ENCODE peak calls at places on chromosomes 4 and X, in nine cellular contexts. R is glutamatergic neuron, W is brain microvascular endothelial cell, C is lung, N is cardiac fibroblast, T is astrocyte of the cerebellum, G is GM06990, Y is Peyer's patch, J is endothelial cell. A is an unnamed sample.
A peak's percentile ranks its signal among the peaks of the same experiment; 100 is the strongest.

GRCh38 chr4:88533088-88533790 is 9.7 kb upstream of the PYURF start:
- DNase-seq in R (no peak), W (no peak), C (no peak), N (peak; percentile 79), T (no peak), G (no peak), Y (no peak), J (no peak), A (no peak)

GRCh38 chr4:167265231-167265630 is 30.9 kb upstream of the SPOCK3 start:
- DNase-seq in R (no peak), W (no peak), C (no peak), N (no peak), T (no peak), G (no peak), Y (no peak), J (no peak), A (no peak)

GRCh38 chr4:8237256-8237989 is 32.1 kb upstream of the HTRA3 start:
- DNase-seq in R (no peak), W (no peak), C (no peak), N (no peak), T (no peak), G (no peak), Y (no peak), J (no peak), A (no peak)

GRCh38 chr4:185305979-185306442 is 89.7 kb downstream of the LRP2BP start:
- DNase-seq in R (no peak), W (peak; percentile 97), C (no peak), N (peak; percentile 94), T (peak; percentile 85), G (no peak), Y (no peak), J (no peak), A (peak; percentile 100)

GRCh38 chrX:84248226-84248625 is 60.2 kb upstream of the RPS6KA6 start:
- DNase-seq in R (no peak), W (peak; percentile 1), C (no peak), N (peak; percentile 65), T (no peak), G (no peak), Y (no peak), J (no peak), A (no peak)

GRCh38 chr4:106676173-106676921 is 307.8 kb upstream of the GIMD1 start:
- DNase-seq in R (no peak), W (no peak), C (no peak), N (peak; percentile 90), T (no peak), G (no peak), Y (no peak), J (no peak), A (no peak)

GRCh38 chr4:8207314-8207713 is 8.2 kb downstream of the SH3TC1 start:
- DNase-seq in R (no peak), W (no peak), C (no peak), N (no peak), T (no peak), G (no peak), Y (no peak), J (no peak), A (no peak)

GRCh38 chrX:10280061-10280460 is 123.3 kb downstream of the CLCN4 start:
- DNase-seq in R (peak; percentile 32), W (no peak), C (no peak), N (no peak), T (no peak), G (no peak), Y (no peak), J (no peak), A (no peak)

GRCh38 chr4:55345980-55346850 is at the start of gene SRD5A3:
- DNase-seq in R (peak; percentile 93), W (peak; percentile 53), C (peak; percentile 88), N (peak; percentile 80), T (peak; percentile 15), G (peak; percentile 90), Y (peak; percentile 93), J (peak; percentile 93), A (peak; percentile 24)

GRCh38 chr4:177077572-177077971 is 232.1 kb upstream of the NEIL3 start:
- DNase-seq in R (no peak), W (no peak), C (no peak), N (no peak), T (no peak), G (no peak), Y (no peak), J (no peak), A (no peak)

GRCh38 chr4:92163348-92163747 is 140.4 kb upstream of the GRID2 start:
- DNase-seq in R (no peak), W (no peak), C (no peak), N (peak; percentile 19), T (no peak), G (no peak), Y (no peak), J (no peak), A (no peak)

GRCh38 chrX:1084689-1085088 is 127.8 kb downstream of the CRLF2 start:
- DNase-seq in R (no peak), W (no peak), C (no peak), N (no peak), T (no peak), G (no peak), Y (no peak), J (no peak), A (no peak)

GRCh38 chr4:107631568-107631967 is 88.5 kb downstream of the PAPSS1 start:
- DNase-seq in R (no peak), W (no peak), C (no peak), N (no peak), T (no peak), G (no peak), Y (no peak), J (no peak), A (no peak)

GRCh38 chrX:724256-724655 is 93.7 kb downstream of the SHOX start:
- DNase-seq in R (no peak), W (no peak), C (no peak), N (no peak), T (no peak), G (no peak), Y (no peak), J (no peak), A (no peak)

GRCh38 chr4:142281999-142282398 is 564.1 kb downstream of the INPP4B start:
- DNase-seq in R (no peak), W (no peak), C (no peak), N (no peak), T (no peak), G (no peak), Y (no peak), J (no peak), A (no peak)

GRCh38 chr4:142284402-142285221 is 561.5 kb downstream of the INPP4B start:
- DNase-seq in R (no peak), W (no peak), C (no peak), N (no peak), T (no peak), G (no peak), Y (no peak), J (no peak), A (no peak)

GRCh38 chr4:142278663-142279062 is 567.4 kb downstream of the INPP4B start:
- DNase-seq in R (no peak), W (no peak), C (no peak), N (no peak), T (no peak), G (no peak), Y (no peak), J (no peak), A (no peak)

GRCh38 chr4:142285222-142285583 is 560.9 kb downstream of the INPP4B start:
- DNase-seq in R (no peak), W (no peak), C (no peak), N (no peak), T (no peak), G (no peak), Y (no peak), J (no peak), A (no peak)

DNA sequence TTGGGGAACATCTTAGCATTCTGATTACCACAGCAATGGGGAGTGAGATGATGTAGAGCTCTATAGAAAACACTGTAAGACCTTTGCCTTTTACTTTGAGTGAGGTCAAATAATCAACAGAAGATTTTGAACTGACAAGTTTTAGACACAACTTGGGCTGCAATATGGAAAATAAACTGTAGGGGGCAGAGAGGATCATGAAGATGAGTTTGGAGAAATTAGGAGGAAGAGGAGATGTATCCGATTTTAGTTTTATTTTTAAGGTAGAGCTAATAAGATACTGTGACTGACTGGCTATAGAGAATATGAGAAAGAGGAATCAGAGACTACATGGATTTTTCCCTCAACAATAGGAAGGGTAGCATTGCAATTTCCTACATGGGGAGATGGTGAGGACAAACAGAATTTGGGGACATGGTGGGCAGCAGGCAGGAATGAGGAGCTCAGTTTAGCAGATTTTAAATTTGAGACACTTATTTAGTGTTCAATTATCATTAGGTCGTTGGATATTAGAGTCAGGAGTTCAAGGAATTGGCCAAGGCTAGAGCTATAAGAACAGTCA is 563.1 kb downstream of the INPP4B start:
- DNase-seq in R (no peak), W (no peak), C (no peak), N (peak; percentile 28), T (no peak), G (no peak), Y (no peak), J (peak; percentile 39), A (no peak)
- TF ChIP-seq CTCF in R (peak; percentile 89), W (peak; percentile 32), C (peak; percentile 5), N (peak; percentile 51), T (peak; percentile 36), G (peak; percentile 50), Y (peak; percentile 53), J (peak; percentile 88), A (peak; percentile 59)

GRCh38 chrX:46836701-46837542 is at the start of gene RP2:
- DNase-seq in R (peak; percentile 89), W (peak; percentile 91), C (peak; percentile 91), N (peak; percentile 93), T (peak; percentile 84), G (peak; percentile 88), Y (peak; percentile 96), J (peak; percentile 82), A (peak; percentile 77)
- TF ChIP-seq CTCF in R (no peak), W (peak; percentile 9), C (no peak), N (no peak), T (peak; percentile 9), G (no peak), Y (no peak), J (no peak), A (no peak)

DNA sequence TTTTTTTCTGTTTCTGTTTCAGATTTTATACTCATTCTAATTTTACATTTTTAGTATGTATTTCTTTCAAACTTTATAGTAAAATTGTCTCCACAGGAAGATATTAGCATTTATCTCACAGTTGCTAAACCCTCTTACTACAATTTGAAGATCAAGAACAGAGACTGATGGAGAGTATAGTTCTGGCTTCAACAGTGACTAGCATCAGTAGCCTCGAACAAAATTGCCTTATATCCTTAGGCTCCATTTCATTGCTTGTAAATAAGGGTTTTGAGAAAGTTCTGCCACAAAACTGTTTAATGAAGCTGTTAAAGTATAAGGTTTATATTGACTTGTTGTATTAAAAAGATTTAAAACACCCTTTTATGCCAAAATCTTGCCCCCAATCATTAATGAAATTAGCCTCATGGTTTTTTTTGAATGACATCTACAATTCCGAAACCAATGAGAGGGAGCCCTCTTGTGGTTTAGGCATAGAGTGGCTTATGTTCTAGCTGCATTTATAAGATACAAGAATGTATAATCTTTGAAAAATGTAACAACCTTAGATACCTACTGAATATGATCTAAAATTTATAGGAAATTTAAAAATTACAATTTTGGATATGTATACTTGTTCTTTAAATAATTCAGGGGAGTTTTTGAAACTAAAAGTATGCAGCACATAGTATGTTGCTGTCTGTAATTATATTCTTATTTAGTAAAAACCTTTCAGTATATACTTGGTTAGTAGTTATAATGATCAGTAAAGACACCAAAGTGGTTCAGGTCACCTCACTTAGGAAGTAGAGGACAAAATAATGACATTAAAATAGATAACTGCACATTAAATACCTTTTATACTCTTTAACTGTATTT is 109.8 kb upstream of the HPGD start:
- DNase-seq in R (no peak), W (peak; percentile 40), C (no peak), N (peak; percentile 56), T (peak; percentile 32), G (no peak), Y (no peak), J (no peak), A (peak; percentile 16)
- TF ChIP-seq CTCF in R (peak; percentile 34), W (peak; percentile 71), C (peak; percentile 50), N (peak; percentile 80), T (peak; percentile 81), G (peak; percentile 80), Y (peak; percentile 55), J (peak; percentile 62), A (peak; percentile 84)

GRCh38 chr4:147825451-147826287 is 93.8 kb downstream of the ARHGAP10 start:
- DNase-seq in R (no peak), W (peak; percentile 29), C (no peak), N (peak; percentile 87), T (no peak), G (no peak), Y (peak; percentile 54), J (no peak), A (no peak)
- TF ChIP-seq CTCF in R (no peak), W (no peak), C (no peak), N (no peak), T (no peak), G (no peak), Y (no peak), J (no peak), A (no peak)